ENCODE peak calls at places on chromosomes 2 and 18, in five cellular contexts. N, X, D, J and W are unnamed samples.

GRCh38 chr2:27901219-27901618 is 10.7 kb downstream of the BABAM2 start:
- DNase-seq in D (no peak), X (no peak), N (no peak), J (no peak), W (no peak)

GRCh38 chr2:176140130-176140519 is 10.6 kb downstream of the HOXD8 start:
- DNase-seq in N (no peak), X (no peak), D (no peak), J (no peak), W (no peak)

GRCh38 chr2:58557166-58557565 is 316.0 kb upstream of the FANCL start:
- DNase-seq in N (no peak), D (no peak), J (no peak), X (no peak), W (no peak)

GRCh38 chr18:27540126-27540525 is 355.0 kb upstream of the CHST9 start:
- DNase-seq in N (no peak), X (no peak), D (no peak), J (no peak), W (no peak)

GRCh38 chr2:113211226-113212105 is 37.7 kb downstream of the PSD4 start:
- DNase-seq in X (no peak), N (no peak), D (no peak), J (no peak), W (no peak)

GRCh38 chr2:174344716-174345472 is 10.1 kb downstream of the SP9 start:
- DNase-seq in N (peak; percentile 2), J (no peak), X (no peak), D (no peak), W (no peak)

GRCh38 chr2:62801110-62801509 is 95.6 kb downstream of the EHBP1 start:
- DNase-seq in D (no peak), N (no peak), J (no peak), X (no peak), W (no peak)

GRCh38 chr2:83016343-83017110 is 1442.6 kb downstream of the SUCLG1 start:
- DNase-seq in X (no peak), J (no peak), D (no peak), N (no peak), W (no peak)

GRCh38 chr2:239198221-239198620 is 202.6 kb downstream of the HDAC4 start:
- DNase-seq in J (no peak), N (no peak), X (peak; percentile 35), D (no peak), W (no peak)

GRCh38 chr18:55878224-55878623 is 290.2 kb upstream of the TCF4 start:
- DNase-seq in N (no peak), D (no peak), J (no peak), X (no peak), W (no peak)

GRCh38 chr2:237702439-237703397 is 75.3 kb downstream of the LRRFIP1 start:
- DNase-seq in X (no peak), D (no peak), N (no peak), J (no peak), W (no peak)

GRCh38 chr2:37322368-37322767 is 2.3 kb downstream of the PRKD3 start:
- DNase-seq in D (no peak), N (no peak), J (no peak), X (no peak), W (no peak)

GRCh38 chr18:34386803-34387202 is 162.1 kb upstream of the NOL4 start:
- DNase-seq in J (no peak), X (no peak), D (no peak), N (no peak), W (no peak)

GRCh38 chr2:79716266-79716665 is 203.4 kb downstream of the CTNNA2 start:
- DNase-seq in X (no peak), N (no peak), J (no peak), D (no peak), W (no peak)

GRCh38 chr2:5077479-5078089 is 614.6 kb upstream of the SOX11 start:
- DNase-seq in D (no peak), N (no peak), J (no peak), X (no peak), W (no peak)

GRCh38 chr2:224570328-224570993 is 14.7 kb downstream of the CUL3 start:
- DNase-seq in X (no peak), J (no peak), D (no peak), N (no peak), W (no peak)

GRCh38 chr18:33440011-33440383 is 524 bp downstream of the CCDC178 start:
- DNase-seq in J (no peak), D (no peak), N (peak; percentile 31), X (no peak), W (no peak)

GRCh38 chr2:218427741-218428140 is 8.8 kb downstream of the VIL1 start:
- DNase-seq in N (no peak), X (no peak), D (no peak), J (no peak), W (no peak)

GRCh38 chr2:102033028-102033749 is 41.4 kb downstream of the IL1R2 start:
- DNase-seq in X (no peak), D (no peak), J (no peak), N (no peak), W (no peak)

GRCh38 chr2:25912851-25913695 is 34.8 kb upstream of the ASXL2 start:
- DNase-seq in J (peak; percentile 20), N (no peak), D (no peak), X (no peak), W (peak; percentile 14)

GRCh38 chr2:226118471-226119429 is 680.9 kb downstream of the IRS1 start:
- DNase-seq in D (no peak), X (no peak), J (no peak), N (peak; percentile 1), W (no peak)

GRCh38 chr2:13193900-13194299 is 477.2 kb downstream of the TRIB2 start:
- DNase-seq in J (no peak), D (no peak), X (no peak), N (peak; percentile 24), W (no peak)

GRCh38 chr2:62589691-62590356 is 83.8 kb upstream of the TMEM17 start:
- DNase-seq in N (no peak), J (no peak), X (no peak), D (no peak), W (no peak)

GRCh38 chr2:178905266-178905665 is 98.0 kb upstream of the TTN start:
- DNase-seq in D (no peak), X (no peak), N (no peak), J (no peak), W (no peak)

GRCh38 chr2:109442715-109443319 is 170.9 kb downstream of the SEPTIN10 start:
- DNase-seq in X (no peak), D (no peak), N (no peak), J (no peak), W (no peak)

GRCh38 chr2:150718280-150718679 is 230.8 kb upstream of the RND3 start:
- DNase-seq in X (no peak), D (no peak), J (no peak), N (no peak), W (no peak)